ENCODE peak calls at places on chromosomes 13 and 19, in seven cellular contexts. One of them, this sample, is unnamed.

GRCh38 chr19:4988770-4989251 is 19.9 kb downstream of the KDM4B start:
- DNase-seq in neural progenitor cell: no peak
- DNase-seq in cardiac fibroblast: peak
- DNase-seq in AG04450: peak
- DNase-seq in RWPE1: no peak
- DNase-seq in omental fat pad: no peak
- DNase-seq in psoas muscle: peak
- DNase-seq in this sample: peak

GRCh38 chr13:33186851-33187250 is 98.7 kb downstream of the STARD13 start:
- DNase-seq in RWPE1: no peak
- DNase-seq in AG04450: no peak
- DNase-seq in neural progenitor cell: no peak
- DNase-seq in cardiac fibroblast: peak
- DNase-seq in omental fat pad: no peak
- DNase-seq in psoas muscle: no peak
- DNase-seq in this sample: peak

GRCh38 chr19:38557205-38557799 is 60.5 kb downstream of the MAP4K1 start:
- DNase-seq in RWPE1: no peak
- DNase-seq in neural progenitor cell: no peak
- DNase-seq in cardiac fibroblast: no peak
- DNase-seq in AG04450: no peak
- DNase-seq in psoas muscle: no peak
- DNase-seq in omental fat pad: no peak
- DNase-seq in this sample: no peak

GRCh38 chr13:70043685-70044084 is 63.9 kb upstream of the ATXN8OS start:
- DNase-seq in cardiac fibroblast: no peak
- DNase-seq in neural progenitor cell: no peak
- DNase-seq in psoas muscle: no peak
- DNase-seq in RWPE1: no peak
- DNase-seq in AG04450: no peak
- DNase-seq in omental fat pad: no peak
- DNase-seq in this sample: no peak

GRCh38 chr19:45419895-45420294 is 3.8 kb downstream of the ERCC1 start:
- DNase-seq in RWPE1: no peak
- DNase-seq in cardiac fibroblast: no peak
- DNase-seq in omental fat pad: no peak
- DNase-seq in neural progenitor cell: no peak
- DNase-seq in AG04450: no peak
- DNase-seq in psoas muscle: no peak
- DNase-seq in this sample: no peak

GRCh38 chr13:105972306-105972721 is 563.1 kb downstream of the EFNB2 start:
- DNase-seq in AG04450: no peak
- DNase-seq in RWPE1: no peak
- DNase-seq in cardiac fibroblast: no peak
- DNase-seq in omental fat pad: no peak
- DNase-seq in psoas muscle: no peak
- DNase-seq in neural progenitor cell: no peak
- DNase-seq in this sample: no peak

GRCh38 chr19:13748169-13748884 is 16.0 kb upstream of the MRI1 start:
- DNase-seq in RWPE1: no peak
- DNase-seq in psoas muscle: no peak
- DNase-seq in AG04450: no peak
- DNase-seq in neural progenitor cell: peak
- DNase-seq in omental fat pad: no peak
- DNase-seq in cardiac fibroblast: peak
- DNase-seq in this sample: peak

GRCh38 chr19:38267780-38268430 is 3.5 kb downstream of the SPINT2 start:
- DNase-seq in neural progenitor cell: no peak
- DNase-seq in omental fat pad: no peak
- DNase-seq in cardiac fibroblast: no peak
- DNase-seq in RWPE1: peak
- DNase-seq in psoas muscle: no peak
- DNase-seq in AG04450: no peak
- DNase-seq in this sample: no peak

GRCh38 chr13:46641274-46642081 is 88.5 kb downstream of the LRCH1 start:
- DNase-seq in cardiac fibroblast: peak
- DNase-seq in neural progenitor cell: no peak
- DNase-seq in psoas muscle: no peak
- DNase-seq in omental fat pad: no peak
- DNase-seq in AG04450: no peak
- DNase-seq in RWPE1: no peak
- DNase-seq in this sample: no peak

GRCh38 chr19:17473041-17473440 is 2.7 kb downstream of the SLC27A1 start:
- DNase-seq in cardiac fibroblast: peak
- DNase-seq in RWPE1: no peak
- DNase-seq in AG04450: peak
- DNase-seq in psoas muscle: no peak
- DNase-seq in neural progenitor cell: no peak
- DNase-seq in omental fat pad: no peak
- DNase-seq in this sample: peak

GRCh38 chr19:8641908-8642547 is 11.6 kb downstream of the NFILZ start:
- DNase-seq in RWPE1: peak
- DNase-seq in omental fat pad: no peak
- DNase-seq in neural progenitor cell: peak
- DNase-seq in AG04450: no peak
- DNase-seq in psoas muscle: no peak
- DNase-seq in cardiac fibroblast: peak
- DNase-seq in this sample: peak

GRCh38 chr19:51148571-51148970 is 6.5 kb downstream of the SIGLEC7 start:
- DNase-seq in omental fat pad: no peak
- DNase-seq in AG04450: no peak
- DNase-seq in psoas muscle: no peak
- DNase-seq in neural progenitor cell: no peak
- DNase-seq in cardiac fibroblast: no peak
- DNase-seq in RWPE1: no peak
- DNase-seq in this sample: no peak

GRCh38 chr19:2790557-2791271 is 5.4 kb downstream of the THOP1 start:
- DNase-seq in RWPE1: no peak
- DNase-seq in omental fat pad: no peak
- DNase-seq in AG04450: no peak
- DNase-seq in cardiac fibroblast: no peak
- DNase-seq in neural progenitor cell: no peak
- DNase-seq in psoas muscle: no peak
- DNase-seq in this sample: no peak

GRCh38 chr13:111533900-111534645 is 213.6 kb downstream of the TEX29 start:
- DNase-seq in AG04450: no peak
- DNase-seq in neural progenitor cell: no peak
- DNase-seq in cardiac fibroblast: no peak
- DNase-seq in RWPE1: no peak
- DNase-seq in psoas muscle: no peak
- DNase-seq in omental fat pad: no peak
- DNase-seq in this sample: no peak

GRCh38 chr13:42494157-42494556 is 79.8 kb upstream of the TNFSF11 start:
- DNase-seq in neural progenitor cell: no peak
- DNase-seq in RWPE1: no peak
- DNase-seq in cardiac fibroblast: no peak
- DNase-seq in omental fat pad: no peak
- DNase-seq in psoas muscle: no peak
- DNase-seq in AG04450: no peak
- DNase-seq in this sample: no peak

GRCh38 chr13:20565120-20565736 is 1.7 kb upstream of the IFT88 start:
- DNase-seq in AG04450: no peak
- DNase-seq in omental fat pad: no peak
- DNase-seq in psoas muscle: no peak
- DNase-seq in RWPE1: no peak
- DNase-seq in neural progenitor cell: no peak
- DNase-seq in cardiac fibroblast: no peak
- DNase-seq in this sample: no peak

GRCh38 chr13:41668130-41668757 is 210.9 kb downstream of the RGCC start:
- DNase-seq in omental fat pad: no peak
- DNase-seq in RWPE1: peak
- DNase-seq in neural progenitor cell: peak
- DNase-seq in psoas muscle: peak
- DNase-seq in AG04450: peak
- DNase-seq in cardiac fibroblast: peak
- DNase-seq in this sample: peak

GRCh38 chr19:11142528-11143171 is 12.9 kb downstream of the SPC24 start:
- DNase-seq in omental fat pad: peak
- DNase-seq in RWPE1: peak
- DNase-seq in psoas muscle: peak
- DNase-seq in neural progenitor cell: peak
- DNase-seq in AG04450: peak
- DNase-seq in cardiac fibroblast: peak
- DNase-seq in this sample: peak

GRCh38 chr19:47228168-47228936 is 2.6 kb downstream of the BBC3 start:
- DNase-seq in psoas muscle: peak
- DNase-seq in RWPE1: no peak
- DNase-seq in neural progenitor cell: peak
- DNase-seq in AG04450: no peak
- DNase-seq in cardiac fibroblast: peak
- DNase-seq in omental fat pad: no peak
- DNase-seq in this sample: no peak

GRCh38 chr13:30819136-30819875 is 84.0 kb downstream of the ALOX5AP start:
- DNase-seq in psoas muscle: no peak
- DNase-seq in omental fat pad: no peak
- DNase-seq in AG04450: no peak
- DNase-seq in neural progenitor cell: no peak
- DNase-seq in RWPE1: no peak
- DNase-seq in cardiac fibroblast: no peak
- DNase-seq in this sample: no peak

GRCh38 chr19:2142173-2142829 is 9.1 kb downstream of the AP3D1 start:
- DNase-seq in psoas muscle: no peak
- DNase-seq in omental fat pad: no peak
- DNase-seq in AG04450: no peak
- DNase-seq in RWPE1: no peak
- DNase-seq in cardiac fibroblast: no peak
- DNase-seq in neural progenitor cell: no peak
- DNase-seq in this sample: no peak

GRCh38 chr19:2097330-2098327 is 914 bp downstream of the IZUMO4 start:
- DNase-seq in neural progenitor cell: peak
- DNase-seq in psoas muscle: no peak
- DNase-seq in RWPE1: no peak
- DNase-seq in cardiac fibroblast: no peak
- DNase-seq in AG04450: no peak
- DNase-seq in omental fat pad: no peak
- DNase-seq in this sample: no peak

GRCh38 chr19:47427241-47428176 is 8.2 kb upstream of the MEIS3 start:
- DNase-seq in omental fat pad: no peak
- DNase-seq in cardiac fibroblast: peak
- DNase-seq in RWPE1: peak
- DNase-seq in psoas muscle: no peak
- DNase-seq in AG04450: no peak
- DNase-seq in neural progenitor cell: peak
- DNase-seq in this sample: peak

GRCh38 chr19:46265217-46265828 is 31.5 kb upstream of the HIF3A start:
- DNase-seq in omental fat pad: no peak
- DNase-seq in AG04450: peak
- DNase-seq in cardiac fibroblast: peak
- DNase-seq in RWPE1: peak
- DNase-seq in psoas muscle: peak
- DNase-seq in neural progenitor cell: peak
- DNase-seq in this sample: peak

GRCh38 chr13:22848539-22849052 is 332.2 kb upstream of the SGCG start:
- DNase-seq in omental fat pad: no peak
- DNase-seq in AG04450: no peak
- DNase-seq in RWPE1: no peak
- DNase-seq in cardiac fibroblast: no peak
- DNase-seq in psoas muscle: no peak
- DNase-seq in neural progenitor cell: peak
- DNase-seq in this sample: no peak

GRCh38 chr19:53945998-53946397 is 16.7 kb upstream of the CACNG8 start:
- DNase-seq in neural progenitor cell: no peak
- DNase-seq in RWPE1: no peak
- DNase-seq in AG04450: no peak
- DNase-seq in cardiac fibroblast: no peak
- DNase-seq in omental fat pad: no peak
- DNase-seq in psoas muscle: no peak
- DNase-seq in this sample: no peak

GRCh38 chr13:32150794-32151193 is 119.2 kb downstream of the FRY start:
- DNase-seq in neural progenitor cell: no peak
- DNase-seq in AG04450: no peak
- DNase-seq in RWPE1: no peak
- DNase-seq in cardiac fibroblast: peak
- DNase-seq in omental fat pad: no peak
- DNase-seq in psoas muscle: peak
- DNase-seq in this sample: peak

GRCh38 chr13:48727252-48728011 is 73.7 kb downstream of the CYSLTR2 start:
- DNase-seq in AG04450: no peak
- DNase-seq in cardiac fibroblast: peak
- DNase-seq in omental fat pad: no peak
- DNase-seq in neural progenitor cell: no peak
- DNase-seq in RWPE1: no peak
- DNase-seq in psoas muscle: no peak
- DNase-seq in this sample: peak

GRCh38 chr13:98869408-98870090 is 108.3 kb downstream of the DOCK9 start:
- DNase-seq in neural progenitor cell: no peak
- DNase-seq in omental fat pad: no peak
- DNase-seq in cardiac fibroblast: peak
- DNase-seq in psoas muscle: no peak
- DNase-seq in RWPE1: no peak
- DNase-seq in AG04450: no peak
- DNase-seq in this sample: peak
- TF ChIP-seq CTCF in neural progenitor cell: peak
- TF ChIP-seq CTCF in omental fat pad: no peak
- TF ChIP-seq CTCF in cardiac fibroblast: peak
- TF ChIP-seq CTCF in psoas muscle: no peak
- TF ChIP-seq CTCF in RWPE1: no peak
- TF ChIP-seq CTCF in AG04450: peak
- TF ChIP-seq CTCF in this sample: peak

GRCh38 chr19:29029271-29029670 is 183.7 kb downstream of the UQCRFS1 start:
- DNase-seq in psoas muscle: no peak
- DNase-seq in RWPE1: no peak
- DNase-seq in omental fat pad: no peak
- DNase-seq in cardiac fibroblast: no peak
- DNase-seq in AG04450: no peak
- DNase-seq in neural progenitor cell: no peak
- DNase-seq in this sample: no peak

DNA sequence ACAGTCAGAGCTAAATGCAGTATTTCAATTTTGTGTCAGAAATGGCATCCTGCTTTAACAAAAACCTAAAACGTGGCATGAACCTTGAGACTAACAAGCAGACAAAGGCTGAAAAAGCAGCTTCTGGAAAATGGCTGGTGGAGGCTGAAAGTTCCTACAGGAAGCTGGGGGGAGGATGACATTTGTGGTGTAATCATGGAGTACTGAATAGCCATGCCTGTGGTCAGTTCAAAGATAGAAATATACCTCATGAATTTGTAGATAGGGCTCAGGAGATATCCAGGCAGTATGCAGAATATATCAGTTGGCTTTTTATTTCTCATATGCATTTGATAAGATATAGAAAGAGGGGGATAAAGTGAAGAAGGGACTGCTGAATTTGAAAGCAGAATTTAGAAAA is 181.7 kb downstream of the UQCRFS1 start:
- DNase-seq in AG04450: no peak
- DNase-seq in RWPE1: no peak
- DNase-seq in omental fat pad: no peak
- DNase-seq in psoas muscle: no peak
- DNase-seq in cardiac fibroblast: no peak
- DNase-seq in neural progenitor cell: no peak
- DNase-seq in this sample: no peak
- TF ChIP-seq CTCF in AG04450: no peak
- TF ChIP-seq CTCF in RWPE1: no peak
- TF ChIP-seq CTCF in omental fat pad: no peak
- TF ChIP-seq CTCF in psoas muscle: no peak
- TF ChIP-seq CTCF in cardiac fibroblast: no peak
- TF ChIP-seq CTCF in neural progenitor cell: no peak
- TF ChIP-seq CTCF in this sample: no peak

GRCh38 chr19:44055870-44056269 is 4.0 kb downstream of the ZNF223 start:
- DNase-seq in omental fat pad: no peak
- DNase-seq in RWPE1: no peak
- DNase-seq in cardiac fibroblast: no peak
- DNase-seq in AG04450: no peak
- DNase-seq in neural progenitor cell: no peak
- DNase-seq in psoas muscle: no peak
- DNase-seq in this sample: no peak
- TF ChIP-seq CTCF in omental fat pad: no peak
- TF ChIP-seq CTCF in RWPE1: no peak
- TF ChIP-seq CTCF in cardiac fibroblast: no peak
- TF ChIP-seq CTCF in AG04450: no peak
- TF ChIP-seq CTCF in neural progenitor cell: no peak
- TF ChIP-seq CTCF in psoas muscle: no peak
- TF ChIP-seq CTCF in this sample: no peak

GRCh38 chr13:97108535-97108910 is 113.6 kb upstream of the MBNL2 start:
- DNase-seq in omental fat pad: no peak
- DNase-seq in neural progenitor cell: no peak
- DNase-seq in cardiac fibroblast: peak
- DNase-seq in AG04450: no peak
- DNase-seq in RWPE1: no peak
- DNase-seq in psoas muscle: no peak
- DNase-seq in this sample: peak
- TF ChIP-seq CTCF in omental fat pad: no peak
- TF ChIP-seq CTCF in neural progenitor cell: no peak
- TF ChIP-seq CTCF in cardiac fibroblast: no peak
- TF ChIP-seq CTCF in AG04450: no peak
- TF ChIP-seq CTCF in RWPE1: no peak
- TF ChIP-seq CTCF in psoas muscle: no peak
- TF ChIP-seq CTCF in this sample: no peak

This sample was measured in fibroblast of mammary gland.